ENCODE peak calls at places on chromosomes 2 and 18, in four cellular contexts. H is naive thymus-derived CD4-positive, alpha-beta T cell; Q is stimulated activated CD8-positive, alpha-beta memory T cell treated with anti-CD3 and anti-CD28 coated beads, Interleukin-4, amount 100 ng/mL, for 4 hours; T is Right ventricle myocardium superior. A is an unnamed sample.
A peak's percentile ranks its signal among the peaks of the same experiment; 100 is the strongest.

GRCh38 chr18:55433688-55434087 is 154.3 kb downstream of the TCF4 start:
- DNase-seq in H (no peak), Q (no peak), T (no peak), A (no peak)

GRCh38 chr2:223203971-223204370 is 152.0 kb downstream of the KCNE4 start:
- DNase-seq in H (no peak), Q (no peak), T (no peak), A (no peak)

GRCh38 chr2:117941693-117942092 is 72.2 kb downstream of the CCDC93 start:
- DNase-seq in H (no peak), Q (no peak), T (no peak), A (no peak)

GRCh38 chr18:34857310-34857709 is 147.2 kb downstream of the DTNA start:
- DNase-seq in H (no peak), Q (no peak), T (no peak), A (no peak)

GRCh38 chr2:118095610-118096009 is 7.3 kb downstream of the INSIG2 start:
- DNase-seq in H (no peak), Q (no peak), T (no peak), A (no peak)

GRCh38 chr2:206832886-206833285 is 67.5 kb downstream of the FASTKD2 start:
- DNase-seq in H (no peak), Q (no peak), T (no peak), A (no peak)

GRCh38 chr2:72940786-72941185 is 23.5 kb downstream of the EMX1 start:
- DNase-seq in H (no peak), Q (no peak), T (peak; percentile 42), A (no peak)

GRCh38 chr2:85369500-85369899 is 14.9 kb downstream of the ELMOD3 start:
- DNase-seq in H (no peak), Q (no peak), T (no peak), A (no peak)

GRCh38 chr2:176818653-176819052 is 393.9 kb upstream of the HNRNPA3 start:
- DNase-seq in H (no peak), Q (no peak), T (no peak), A (no peak)

GRCh38 chr2:64685430-64685829 is 31.7 kb upstream of the SERTAD2 start:
- DNase-seq in H (no peak), Q (no peak), T (no peak), A (no peak)

GRCh38 chr18:79866889-79867574 is 69.3 kb downstream of the KCNG2 start:
- DNase-seq in H (no peak), Q (no peak), T (peak; percentile 13), A (no peak)

GRCh38 chr18:1559563-1559962 is 654.9 kb downstream of the ADCYAP1 start:
- DNase-seq in H (no peak), Q (no peak), T (no peak), A (no peak)

GRCh38 chr2:205644018-205644417 is 38.3 kb upstream of the NRP2 start:
- DNase-seq in H (no peak), Q (no peak), T (no peak), A (no peak)

GRCh38 chr2:160783481-160783880 is 289.9 kb upstream of the RBMS1 start:
- DNase-seq in H (no peak), Q (no peak), T (no peak), A (no peak)

GRCh38 chr2:210198326-210198725 is 26.9 kb downstream of the ACADL start:
- DNase-seq in H (no peak), Q (no peak), T (no peak), A (no peak)

GRCh38 chr2:24508878-24509277 is 17.8 kb downstream of the NCOA1 start:
- DNase-seq in H (no peak), Q (no peak), T (no peak), A (no peak)

GRCh38 chr2:101803945-101804696 is 106.6 kb downstream of the MAP4K4 start:
- DNase-seq in H (no peak), Q (no peak), T (no peak), A (no peak)

GRCh38 chr2:196368546-196369225 is 197.3 kb upstream of the STK17B start:
- DNase-seq in H (no peak), Q (no peak), T (no peak), A (no peak)

GRCh38 chr2:114020668-114021067 is 130.8 kb downstream of the ACTR3 start:
- DNase-seq in H (no peak), Q (no peak), T (no peak), A (no peak)

GRCh38 chr18:32422185-32422584 is 48.5 kb downstream of the GAREM1 start:
- DNase-seq in H (no peak), Q (no peak), T (no peak), A (no peak)

GRCh38 chr18:54750350-54750749 is 77.9 kb upstream of the RAB27B start:
- DNase-seq in H (no peak), Q (no peak), T (no peak), A (no peak)

GRCh38 chr2:241035142-241035817 is 36.9 kb downstream of the SNED1 start:
- DNase-seq in H (peak; percentile 58), Q (no peak), T (no peak), A (no peak)

GRCh38 chr18:54235871-54236270 is 11.4 kb upstream of the MBD2 start:
- DNase-seq in H (no peak), Q (no peak), T (no peak), A (no peak)

GRCh38 chr2:108377815-108378630 is at the start of gene SULT1C4:
- DNase-seq in H (no peak), Q (no peak), T (peak; percentile 67), A (peak; percentile 73)